ENCODE peak calls at places on chromosome 7, in five cellular contexts. One of them, this sample, is unnamed.

GRCh38 chr7:2082357-2083038 is 150.2 kb downstream of the MAD1L1 start:
- DNase-seq in T-helper 1 cell: no peak
- DNase-seq in Daoy: peak
- DNase-seq in T47D: no peak
- DNase-seq in lower lobe of right lung: no peak
- DNase-seq in this sample: no peak

GRCh38 chr7:44162785-44163395 is 21.8 kb upstream of the MYL7 start:
- DNase-seq in T-helper 1 cell: no peak
- DNase-seq in T47D: peak
- DNase-seq in Daoy: no peak
- DNase-seq in lower lobe of right lung: no peak
- DNase-seq in this sample: no peak

GRCh38 chr7:27097686-27098492 is 2.1 kb upstream of the HOXA1 start:
- DNase-seq in T-helper 1 cell: no peak
- DNase-seq in lower lobe of right lung: no peak
- DNase-seq in Daoy: peak
- DNase-seq in T47D: no peak
- DNase-seq in this sample: no peak

GRCh38 chr7:29482056-29482455 is 81.6 kb upstream of the PRR15 start:
- DNase-seq in T47D: no peak
- DNase-seq in Daoy: no peak
- DNase-seq in T-helper 1 cell: no peak
- DNase-seq in lower lobe of right lung: no peak
- DNase-seq in this sample: no peak

GRCh38 chr7:83876593-83876992 is 227.7 kb upstream of the SEMA3E start:
- DNase-seq in T47D: peak
- DNase-seq in Daoy: peak
- DNase-seq in T-helper 1 cell: no peak
- DNase-seq in lower lobe of right lung: no peak
- DNase-seq in this sample: no peak

GRCh38 chr7:6446977-6447588 is 671 bp downstream of the DAGLB start:
- DNase-seq in T47D: peak
- DNase-seq in T-helper 1 cell: peak
- DNase-seq in lower lobe of right lung: peak
- DNase-seq in Daoy: peak
- DNase-seq in this sample: peak

GRCh38 chr7:98240961-98241673 is 10.9 kb downstream of the TECPR1 start:
- DNase-seq in lower lobe of right lung: no peak
- DNase-seq in Daoy: peak
- DNase-seq in T47D: peak
- DNase-seq in T-helper 1 cell: no peak
- DNase-seq in this sample: peak

GRCh38 chr7:47625861-47626444 is 44.0 kb upstream of the TNS3 start:
- DNase-seq in T47D: no peak
- DNase-seq in T-helper 1 cell: no peak
- DNase-seq in lower lobe of right lung: no peak
- DNase-seq in Daoy: no peak
- DNase-seq in this sample: no peak

GRCh38 chr7:32062150-32062549 is 8.1 kb downstream of the PDE1C start:
- DNase-seq in lower lobe of right lung: peak
- DNase-seq in T-helper 1 cell: no peak
- DNase-seq in T47D: peak
- DNase-seq in Daoy: peak
- DNase-seq in this sample: peak

This sample was measured in prostate gland.